ENCODE peak calls at places on chromosomes 12 and 14, in ten cellular contexts. Y, X, E, D, H, Z, J, P, W and I are unnamed samples.

GRCh38 chr12:96386794-96387193 is 13.4 kb downstream of the CDK17 start:
- DNase-seq in Y (no peak), X (no peak), E (no peak), D (no peak), H (no peak), Z (no peak), J (no peak), P (no peak), W (no peak), I (no peak)

GRCh38 chr12:2876431-2877046 is 435 bp downstream of the FOXM1 start:
- DNase-seq in Y (peak), X (peak), E (peak), D (peak), H (no peak), Z (no peak), J (peak), P (peak), W (no peak), I (no peak)

GRCh38 chr12:56163533-56164344 is 5.6 kb downstream of the MYL6 start:
- DNase-seq in Y (no peak), X (peak), E (no peak), D (peak), H (no peak), Z (peak), J (no peak), P (peak), W (no peak), I (no peak)

GRCh38 chr12:132673288-132674179 is 13.6 kb downstream of the POLE start:
- DNase-seq in Y (no peak), X (no peak), E (no peak), D (no peak), H (no peak), Z (no peak), J (no peak), P (no peak), W (no peak), I (no peak)

GRCh38 chr12:88876867-88877266 is 296.6 kb upstream of the KITLG start:
- DNase-seq in Y (peak), X (peak), E (no peak), D (no peak), H (no peak), Z (no peak), J (no peak), P (no peak), W (no peak), I (no peak)

GRCh38 chr12:59084758-59085383 is 164.6 kb upstream of the LRIG3 start:
- DNase-seq in Y (peak), X (peak), E (no peak), D (no peak), H (no peak), Z (peak), J (no peak), P (peak), W (no peak), I (peak)

GRCh38 chr12:69515394-69515793 is 45.2 kb downstream of the FRS2 start:
- DNase-seq in Y (no peak), X (no peak), E (no peak), D (no peak), H (no peak), Z (peak), J (no peak), P (no peak), W (no peak), I (no peak)

GRCh38 chr14:102314242-102315011 is 5.1 kb upstream of the ZNF839 start:
- DNase-seq in Y (peak), X (peak), E (peak), D (peak), H (no peak), Z (peak), J (peak), P (peak), W (peak), I (peak)

GRCh38 chr12:68163546-68164210 is 4.1 kb upstream of the IFNG start:
- DNase-seq in Y (no peak), X (no peak), E (no peak), D (no peak), H (no peak), Z (no peak), J (no peak), P (no peak), W (no peak), I (no peak)

GRCh38 chr14:103334644-103335603 is 887 bp downstream of the EIF5 start:
- DNase-seq in Y (peak), X (peak), E (peak), D (peak), H (no peak), Z (peak), J (peak), P (no peak), W (peak), I (peak)

GRCh38 chr12:65123435-65124063 is 2.4 kb upstream of the WIF1 start:
- DNase-seq in Y (peak), X (peak), E (peak), D (peak), H (no peak), Z (peak), J (no peak), P (peak), W (no peak), I (peak)

GRCh38 chr14:89767861-89768268 is 186.7 kb downstream of the EFCAB11 start:
- DNase-seq in Y (peak), X (peak), E (peak), D (peak), H (peak), Z (peak), J (no peak), P (peak), W (peak), I (peak)

GRCh38 chr12:4908694-4909396 is 860 bp upstream of the KCNA1 start:
- DNase-seq in Y (no peak), X (no peak), E (no peak), D (no peak), H (no peak), Z (peak), J (no peak), P (peak), W (no peak), I (peak)

GRCh38 chr12:114918535-114919233 is 234.7 kb upstream of the TBX3 start:
- DNase-seq in Y (peak), X (peak), E (no peak), D (no peak), H (no peak), Z (no peak), J (no peak), P (no peak), W (no peak), I (no peak)

GRCh38 chr12:41972196-41972994 is 172.3 kb downstream of the GXYLT1 start:
- DNase-seq in Y (peak), X (no peak), E (no peak), D (no peak), H (no peak), Z (peak), J (no peak), P (no peak), W (no peak), I (no peak)

GRCh38 chr14:24921903-24922302 is 128.0 kb downstream of the STXBP6 start:
- DNase-seq in Y (peak), X (peak), E (no peak), D (no peak), H (no peak), Z (no peak), J (no peak), P (no peak), W (no peak), I (no peak)

GRCh38 chr12:6070472-6071257 is 53.8 kb downstream of the VWF start:
- DNase-seq in Y (no peak), X (no peak), E (no peak), D (no peak), H (no peak), Z (no peak), J (no peak), P (no peak), W (no peak), I (no peak)

GRCh38 chr12:58832920-58833319 is 87.4 kb downstream of the LRIG3 start:
- DNase-seq in Y (no peak), X (no peak), E (no peak), D (no peak), H (no peak), Z (no peak), J (no peak), P (no peak), W (no peak), I (no peak)

GRCh38 chr12:989751-990278 is 1.2 kb upstream of the ERC1 start:
- DNase-seq in Y (peak), X (peak), E (no peak), D (peak), H (no peak), Z (peak), J (peak), P (no peak), W (no peak), I (peak)

GRCh38 chr14:88551936-88552565 is 2.8 kb downstream of the PTPN21 start:
- DNase-seq in Y (no peak), X (no peak), E (no peak), D (no peak), H (no peak), Z (no peak), J (peak), P (peak), W (no peak), I (peak)

GRCh38 chr12:59173696-59174095 is 253.4 kb upstream of the LRIG3 start:
- DNase-seq in Y (no peak), X (no peak), E (no peak), D (no peak), H (no peak), Z (peak), J (no peak), P (peak), W (no peak), I (no peak)

GRCh38 chr12:1758887-1759286 is 61.5 kb upstream of the LRTM2 start:
- DNase-seq in Y (no peak), X (peak), E (no peak), D (no peak), H (no peak), Z (no peak), J (no peak), P (no peak), W (no peak), I (no peak)

GRCh38 chr12:62919827-62920226 is 15.1 kb downstream of the PPM1H start:
- DNase-seq in Y (no peak), X (peak), E (no peak), D (peak), H (peak), Z (no peak), J (no peak), P (no peak), W (no peak), I (no peak)

GRCh38 chr12:89349814-89350213 is 2.5 kb downstream of the DUSP6 start:
- DNase-seq in Y (peak), X (peak), E (peak), D (no peak), H (no peak), Z (no peak), J (peak), P (peak), W (no peak), I (no peak)

GRCh38 chr12:7934560-7935463 is 1.2 kb downstream of the SLC2A3 start:
- DNase-seq in Y (no peak), X (no peak), E (no peak), D (no peak), H (no peak), Z (no peak), J (no peak), P (no peak), W (no peak), I (peak)

GRCh38 chr12:97912943-97913342 is 450.3 kb downstream of the RMST start:
- DNase-seq in Y (peak), X (no peak), E (no peak), D (no peak), H (no peak), Z (no peak), J (peak), P (no peak), W (no peak), I (no peak)

GRCh38 chr14:94971750-94972149 is 185.6 kb downstream of the DICER1 start:
- DNase-seq in Y (no peak), X (no peak), E (no peak), D (no peak), H (no peak), Z (no peak), J (peak), P (no peak), W (no peak), I (no peak)